ENCODE peak calls at places on chromosomes 5 and 9, in ten cellular contexts. Z, U, P, O, S, V, K, N, F and C are unnamed samples.
A peak's percentile ranks its signal among the peaks of the same experiment; 100 is the strongest.

GRCh38 chr9:114269023-114269422 is 53.9 kb upstream of the ORM1 start:
- DNase-seq in V (no peak), K (no peak), U (no peak), Z (no peak), O (no peak), P (no peak), S (no peak), F (no peak), N (no peak), C (no peak)

GRCh38 chr9:110615526-110615925 is 36.0 kb upstream of the SVEP1 start:
- DNase-seq in S (no peak), N (no peak), U (no peak), F (no peak), P (no peak), V (no peak), K (peak; percentile 72), O (no peak), Z (no peak), C (no peak)

GRCh38 chr9:100428871-100429654 is 2.1 kb downstream of the MSANTD3 start:
- DNase-seq in N (peak; percentile 98), Z (no peak), F (no peak), O (peak; percentile 97), U (no peak), V (peak; percentile 12), S (no peak), K (peak; percentile 100), P (no peak), C (peak; percentile 98)

GRCh38 chr5:132251220-132251725 is 6.2 kb upstream of the PDLIM4 start:
- DNase-seq in N (no peak), Z (no peak), F (no peak), V (no peak), U (no peak), O (no peak), S (no peak), K (peak; percentile 37), P (no peak), C (no peak)

GRCh38 chr5:107067391-107067790 is 603.3 kb downstream of the EFNA5 start:
- DNase-seq in S (peak; percentile 4), P (peak; percentile 14), O (no peak), F (peak; percentile 32), Z (no peak), N (no peak), U (no peak), K (no peak), V (no peak), C (no peak)

GRCh38 chr9:88775559-88775958 is 215.7 kb upstream of the S1PR3 start:
- DNase-seq in U (no peak), V (no peak), O (peak; percentile 59), K (peak; percentile 43), N (no peak), P (no peak), F (no peak), S (no peak), Z (no peak), C (no peak)

GRCh38 chr5:160342413-160342941 is 27.9 kb downstream of the C1QTNF2 start:
- DNase-seq in P (no peak), V (no peak), S (no peak), N (peak; percentile 12), Z (no peak), F (peak; percentile 28), U (no peak), O (peak; percentile 72), K (peak; percentile 61), C (peak; percentile 70)

GRCh38 chr9:95494022-95494415 is 22.8 kb downstream of the PTCH1 start:
- DNase-seq in U (no peak), K (no peak), O (no peak), F (no peak), P (no peak), N (no peak), S (no peak), V (no peak), Z (no peak), C (no peak)

GRCh38 chr5:134437340-134438267 is 25.9 kb upstream of the CDKN2AIPNL start:
- DNase-seq in V (no peak), U (no peak), P (no peak), N (no peak), F (no peak), S (no peak), K (peak; percentile 61), Z (no peak), O (no peak), C (no peak)

GRCh38 chr5:156004754-156005153 is 322.2 kb upstream of the SGCD start:
- DNase-seq in F (no peak), N (no peak), U (no peak), P (no peak), O (no peak), K (no peak), V (no peak), Z (no peak), S (no peak), C (no peak)

GRCh38 chr9:33106827-33107621 is 30.6 kb upstream of the SMU1 start:
- DNase-seq in O (peak; percentile 51), P (peak; percentile 58), N (peak; percentile 84), F (peak; percentile 51), K (peak; percentile 89), Z (no peak), V (no peak), U (no peak), S (no peak), C (peak; percentile 76)

GRCh38 chr5:34930527-34930844 is 1.1 kb downstream of the DNAJC21 start:
- DNase-seq in F (no peak), Z (no peak), S (no peak), K (peak; percentile 73), P (no peak), V (no peak), U (no peak), N (no peak), O (peak; percentile 14), C (peak; percentile 34)

GRCh38 chr5:675111-675875 is 17.9 kb downstream of the TPPP start:
- DNase-seq in Z (peak; percentile 10), S (no peak), K (no peak), F (no peak), O (no peak), U (peak; percentile 14), N (no peak), P (no peak), V (no peak), C (no peak)

GRCh38 chr5:152864993-152865392 is 459.9 kb upstream of the NMUR2 start:
- DNase-seq in F (no peak), U (no peak), O (peak; percentile 23), S (no peak), Z (no peak), K (no peak), V (no peak), N (no peak), P (no peak), C (no peak)

GRCh38 chr9:78595200-78595945 is 298.4 kb downstream of the PSAT1 start:
- DNase-seq in N (no peak), U (no peak), P (no peak), Z (no peak), K (peak; percentile 43), F (no peak), S (no peak), O (no peak), V (no peak), C (no peak)

GRCh38 chr5:14063691-14064090 is 79.5 kb upstream of the TRIO start:
- DNase-seq in P (no peak), Z (no peak), U (no peak), S (no peak), K (no peak), F (no peak), V (no peak), N (no peak), O (no peak), C (no peak)

GRCh38 chr9:120366646-120367019 is 213.3 kb downstream of the CDK5RAP2 start:
- DNase-seq in U (no peak), P (no peak), F (peak; percentile 87), Z (no peak), N (peak; percentile 62), S (no peak), V (peak; percentile 7), K (peak; percentile 91), O (peak; percentile 83), C (peak; percentile 70)
- TF ChIP-seq CTCF in U (no peak), P (no peak), F (no peak), Z (no peak), N (peak; percentile 54), S (peak; percentile 31), V (no peak), K (peak; percentile 61), O (no peak), C (peak; percentile 70)

GRCh38 chr9:98642661-98643312 is 65.9 kb downstream of the GABBR2 start:
- DNase-seq in V (no peak), P (no peak), O (no peak), N (no peak), Z (no peak), S (no peak), U (no peak), K (no peak), F (no peak), C (no peak)
- TF ChIP-seq CTCF in V (no peak), P (no peak), O (no peak), N (no peak), Z (no peak), S (no peak), U (no peak), K (no peak), F (no peak), C (no peak)

GRCh38 chr9:69193685-69194032 is 19.6 kb downstream of the TJP2 start:
- DNase-seq in P (no peak), F (peak; percentile 55), K (no peak), U (no peak), V (no peak), S (no peak), O (no peak), Z (no peak), N (no peak), C (no peak)
- TF ChIP-seq CTCF in P (no peak), F (peak; percentile 55), K (peak; percentile 9), U (no peak), V (no peak), S (no peak), O (no peak), Z (no peak), N (no peak), C (no peak)

GRCh38 chr9:112408819-112409218 is 28.9 kb downstream of the HSDL2 start:
- DNase-seq in O (no peak), K (no peak), V (no peak), F (no peak), N (no peak), S (no peak), Z (no peak), P (no peak), U (no peak), C (no peak)

GRCh38 chr9:112408285-112408684 is 28.4 kb downstream of the HSDL2 start:
- DNase-seq in N (no peak), P (no peak), O (peak; percentile 5), K (no peak), S (no peak), U (no peak), V (no peak), F (no peak), Z (no peak), C (no peak)

GRCh38 chr9:112409758-112410157 is 29.9 kb downstream of the HSDL2 start:
- DNase-seq in K (no peak), P (no peak), U (no peak), O (no peak), V (no peak), F (no peak), N (no peak), Z (no peak), S (no peak), C (no peak)

DNA sequence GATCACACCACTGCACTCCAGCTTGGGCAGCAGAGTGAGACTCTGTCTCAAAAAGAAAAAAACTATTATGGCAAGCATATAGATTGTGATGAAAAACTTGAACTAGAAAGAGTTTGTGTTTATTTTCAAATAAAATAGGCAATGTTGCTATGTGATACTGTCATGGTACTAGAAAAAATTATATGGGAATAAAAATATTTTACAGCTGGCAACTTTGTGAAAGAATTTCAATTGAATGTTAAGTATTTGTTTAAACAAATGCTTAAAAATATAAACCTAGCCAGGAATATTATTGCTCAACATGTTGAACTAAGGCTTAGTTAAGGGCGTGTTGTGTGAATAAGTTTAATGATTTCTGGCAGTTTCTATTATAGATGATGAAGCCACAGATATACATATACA is 31.7 kb downstream of the HSDL2 start:
- DNase-seq in P (no peak), Z (no peak), U (no peak), V (no peak), F (no peak), O (no peak), S (no peak), N (peak; percentile 26), K (peak; percentile 55), C (peak; percentile 32)
- TF ChIP-seq CTCF in P (no peak), Z (no peak), U (no peak), V (no peak), F (no peak), O (no peak), S (no peak), N (no peak), K (no peak), C (no peak)